ENCODE peak calls at places on chromosomes 5 and 9, in nine cellular contexts. V is neural crest cell; D is stimulated activated CD8-positive, alpha-beta memory T cell treated with anti-CD3 and anti-CD28 coated beads, Interleukin-2, amount 100 ng/mL, for 1 hour; Q is AG09319; I is ACHN; E is cardiac muscle cell; M is Caki2; F is aorta; U is activated T-cell treated with anti-CD3 and anti-CD28 coated beads, Interleukin-2, amount 50 U/mL, for 72 hours. K is an unnamed sample.

GRCh38 chr9:33430942-33431341 is 16.5 kb downstream of the AQP3 start:
- DNase-seq in V (no peak), I (no peak), F (no peak), M (no peak), D (no peak), E (no peak), U (no peak), Q (no peak), K (no peak)

GRCh38 chr9:133055788-133056420 is 5.9 kb upstream of the CEL start:
- DNase-seq in V (no peak), I (no peak), Q (no peak), D (no peak), E (no peak), U (no peak), M (no peak), F (peak), K (no peak)

GRCh38 chr9:137725598-137725997 is 106.8 kb downstream of the EHMT1 start:
- DNase-seq in M (no peak), D (no peak), U (no peak), V (no peak), E (no peak), F (no peak), Q (no peak), I (no peak), K (no peak)

GRCh38 chr5:174063092-174063756 is 17.7 kb downstream of the NSG2 start:
- DNase-seq in U (no peak), E (no peak), V (no peak), I (no peak), Q (no peak), D (no peak), F (no peak), M (no peak), K (no peak)

GRCh38 chr9:134065720-134066419 is 2.0 kb downstream of the BRD3 start:
- DNase-seq in D (no peak), F (no peak), M (no peak), I (peak), U (peak), V (no peak), E (no peak), Q (no peak), K (peak)

GRCh38 chr5:136374003-136374402 is 8.7 kb upstream of the TRPC7 start:
- DNase-seq in U (no peak), Q (no peak), V (no peak), D (no peak), I (peak), F (no peak), E (peak), M (peak), K (no peak)

GRCh38 chr5:150112211-150113046 is 26.1 kb upstream of the CSF1R start:
- DNase-seq in U (no peak), Q (peak), M (no peak), F (peak), V (no peak), D (no peak), I (peak), E (no peak), K (no peak)

GRCh38 chr9:137129089-137129455 is 9.9 kb upstream of the GRIN1 start:
- DNase-seq in D (no peak), Q (no peak), E (no peak), V (no peak), F (no peak), M (no peak), U (peak), I (no peak), K (no peak)

GRCh38 chr9:3858961-3859360 is 333.2 kb upstream of the RFX3 start:
- DNase-seq in V (no peak), U (no peak), M (no peak), F (no peak), E (no peak), I (peak), D (no peak), Q (no peak), K (no peak)

GRCh38 chr9:4537581-4537980 is 47.3 kb downstream of the SLC1A1 start:
- DNase-seq in M (no peak), I (no peak), D (no peak), E (no peak), F (no peak), U (no peak), Q (no peak), V (no peak), K (no peak)

GRCh38 chr9:131358438-131359029 is 35.4 kb upstream of the PRRC2B start:
- DNase-seq in I (no peak), F (peak), U (no peak), D (no peak), V (no peak), M (no peak), Q (no peak), E (no peak), K (no peak)